ENCODE peak calls at places on chromosome X, in eight cellular contexts. One of them, this sample, is unnamed.

GRCh38 chrX:1719270-1719669 is 104.4 kb downstream of the ASMT start:
- DNase-seq in BE2C: no peak
- DNase-seq in foreskin fibroblast: no peak
- DNase-seq in Peyer's patch: no peak
- DNase-seq in adrenal gland: no peak
- DNase-seq in right lobe of liver: no peak
- DNase-seq in fibroblast of villous mesenchyme: no peak
- DNase-seq in body of pancreas: no peak
- DNase-seq in this sample: no peak

GRCh38 chrX:2578864-2579263 is 78.1 kb upstream of the DHRSX start:
- DNase-seq in foreskin fibroblast: no peak
- DNase-seq in body of pancreas: peak
- DNase-seq in fibroblast of villous mesenchyme: no peak
- DNase-seq in adrenal gland: no peak
- DNase-seq in Peyer's patch: no peak
- DNase-seq in right lobe of liver: no peak
- DNase-seq in BE2C: no peak
- DNase-seq in this sample: peak

GRCh38 chrX:52577464-52578173 is 60.8 kb upstream of the XAGE1B start:
- DNase-seq in foreskin fibroblast: no peak
- DNase-seq in adrenal gland: no peak
- DNase-seq in BE2C: no peak
- DNase-seq in body of pancreas: no peak
- DNase-seq in fibroblast of villous mesenchyme: no peak
- DNase-seq in Peyer's patch: peak
- DNase-seq in right lobe of liver: no peak
- DNase-seq in this sample: no peak

GRCh38 chrX:155755706-155756337 is 125.3 kb upstream of the VAMP7 start:
- DNase-seq in adrenal gland: no peak
- DNase-seq in fibroblast of villous mesenchyme: no peak
- DNase-seq in foreskin fibroblast: no peak
- DNase-seq in BE2C: no peak
- DNase-seq in Peyer's patch: no peak
- DNase-seq in body of pancreas: no peak
- DNase-seq in right lobe of liver: no peak
- DNase-seq in this sample: no peak

GRCh38 chrX:17579021-17579420 is 158.3 kb upstream of the SCML1 start:
- DNase-seq in body of pancreas: no peak
- DNase-seq in Peyer's patch: no peak
- DNase-seq in adrenal gland: no peak
- DNase-seq in fibroblast of villous mesenchyme: peak
- DNase-seq in BE2C: no peak
- DNase-seq in foreskin fibroblast: no peak
- DNase-seq in right lobe of liver: no peak
- DNase-seq in this sample: no peak

GRCh38 chrX:40131644-40132376 is 34.1 kb upstream of the BCOR start:
- DNase-seq in BE2C: no peak
- DNase-seq in Peyer's patch: no peak
- DNase-seq in fibroblast of villous mesenchyme: no peak
- DNase-seq in body of pancreas: no peak
- DNase-seq in right lobe of liver: no peak
- DNase-seq in foreskin fibroblast: no peak
- DNase-seq in adrenal gland: no peak
- DNase-seq in this sample: no peak

GRCh38 chrX:23287191-23287764 is 47.4 kb upstream of the PTCHD1 start:
- DNase-seq in foreskin fibroblast: no peak
- DNase-seq in fibroblast of villous mesenchyme: no peak
- DNase-seq in body of pancreas: peak
- DNase-seq in Peyer's patch: no peak
- DNase-seq in adrenal gland: no peak
- DNase-seq in BE2C: no peak
- DNase-seq in right lobe of liver: no peak
- DNase-seq in this sample: no peak

GRCh38 chrX:20693071-20693470 is 426.4 kb upstream of the RPS6KA3 start:
- DNase-seq in adrenal gland: peak
- DNase-seq in body of pancreas: no peak
- DNase-seq in Peyer's patch: no peak
- DNase-seq in foreskin fibroblast: peak
- DNase-seq in right lobe of liver: no peak
- DNase-seq in BE2C: peak
- DNase-seq in fibroblast of villous mesenchyme: peak
- DNase-seq in this sample: no peak

GRCh38 chrX:153910446-153910845 is 6.0 kb downstream of the AVPR2 start:
- DNase-seq in BE2C: no peak
- DNase-seq in foreskin fibroblast: no peak
- DNase-seq in right lobe of liver: no peak
- DNase-seq in adrenal gland: no peak
- DNase-seq in Peyer's patch: no peak
- DNase-seq in body of pancreas: no peak
- DNase-seq in fibroblast of villous mesenchyme: no peak
- DNase-seq in this sample: no peak

GRCh38 chrX:46838974-46839480 is 2.2 kb downstream of the RP2 start:
- DNase-seq in BE2C: no peak
- DNase-seq in fibroblast of villous mesenchyme: peak
- DNase-seq in right lobe of liver: no peak
- DNase-seq in Peyer's patch: no peak
- DNase-seq in body of pancreas: no peak
- DNase-seq in foreskin fibroblast: no peak
- DNase-seq in adrenal gland: no peak
- DNase-seq in this sample: no peak

GRCh38 chrX:40877869-40878268 is 142.5 kb upstream of the MED14 start:
- DNase-seq in fibroblast of villous mesenchyme: peak
- DNase-seq in adrenal gland: no peak
- DNase-seq in Peyer's patch: no peak
- DNase-seq in right lobe of liver: no peak
- DNase-seq in foreskin fibroblast: no peak
- DNase-seq in BE2C: no peak
- DNase-seq in body of pancreas: no peak
- DNase-seq in this sample: peak

GRCh38 chrX:118528089-118528753 is 32.6 kb downstream of the DOCK11 start:
- DNase-seq in Peyer's patch: peak
- DNase-seq in BE2C: no peak
- DNase-seq in body of pancreas: no peak
- DNase-seq in foreskin fibroblast: no peak
- DNase-seq in right lobe of liver: no peak
- DNase-seq in fibroblast of villous mesenchyme: no peak
- DNase-seq in adrenal gland: no peak
- DNase-seq in this sample: peak

GRCh38 chrX:136076942-136077341 is 70.4 kb upstream of the FHL1 start:
- DNase-seq in foreskin fibroblast: no peak
- DNase-seq in fibroblast of villous mesenchyme: no peak
- DNase-seq in body of pancreas: no peak
- DNase-seq in right lobe of liver: no peak
- DNase-seq in adrenal gland: no peak
- DNase-seq in Peyer's patch: no peak
- DNase-seq in BE2C: no peak
- DNase-seq in this sample: no peak

GRCh38 chrX:133697656-133698055 is 282.4 kb upstream of the GPC4 start:
- DNase-seq in Peyer's patch: no peak
- DNase-seq in right lobe of liver: no peak
- DNase-seq in foreskin fibroblast: peak
- DNase-seq in fibroblast of villous mesenchyme: no peak
- DNase-seq in body of pancreas: no peak
- DNase-seq in BE2C: no peak
- DNase-seq in adrenal gland: no peak
- DNase-seq in this sample: no peak

GRCh38 chrX:153494541-153495361 is at the start of gene BGN:
- DNase-seq in Peyer's patch: no peak
- DNase-seq in foreskin fibroblast: peak
- DNase-seq in right lobe of liver: no peak
- DNase-seq in fibroblast of villous mesenchyme: peak
- DNase-seq in BE2C: peak
- DNase-seq in body of pancreas: no peak
- DNase-seq in adrenal gland: peak
- DNase-seq in this sample: no peak

DNA sequence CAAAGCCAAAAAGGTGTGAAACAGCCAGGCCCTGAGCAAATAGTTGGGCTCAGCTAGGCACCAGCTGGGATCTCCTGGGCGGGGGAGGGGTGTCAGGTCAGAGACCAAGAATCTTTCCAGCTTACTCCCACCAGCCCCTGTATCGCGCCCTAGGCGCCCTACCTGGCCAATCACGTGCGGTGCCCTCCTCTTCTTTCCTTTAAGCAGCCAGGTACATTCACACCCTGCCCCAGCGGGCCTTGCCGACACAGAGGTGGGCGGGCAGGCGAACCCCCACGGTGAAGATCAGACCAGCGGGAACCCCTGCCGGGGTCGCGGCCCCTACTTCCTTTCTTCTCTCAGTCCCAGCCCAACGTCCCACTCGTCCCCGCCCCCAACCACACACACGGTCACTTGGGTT is 9.1 kb downstream of the ARHGAP36 start:
- DNase-seq in Peyer's patch: no peak
- DNase-seq in adrenal gland: no peak
- DNase-seq in right lobe of liver: no peak
- DNase-seq in BE2C: no peak
- DNase-seq in foreskin fibroblast: no peak
- DNase-seq in body of pancreas: peak
- DNase-seq in fibroblast of villous mesenchyme: no peak
- DNase-seq in this sample: no peak
- H3K4me3 ChIP-seq in Peyer's patch: no peak
- H3K4me3 ChIP-seq in adrenal gland: no peak
- H3K4me3 ChIP-seq in right lobe of liver: no peak
- H3K4me3 ChIP-seq in BE2C: peak
- H3K4me3 ChIP-seq in foreskin fibroblast: no peak
- H3K4me3 ChIP-seq in body of pancreas: no peak
- H3K4me3 ChIP-seq in fibroblast of villous mesenchyme: no peak
- H3K4me3 ChIP-seq in this sample: no peak

GRCh38 chrX:111649641-111650040 is 31.3 kb upstream of the ALG13 start:
- DNase-seq in body of pancreas: no peak
- DNase-seq in adrenal gland: no peak
- DNase-seq in BE2C: no peak
- DNase-seq in right lobe of liver: no peak
- DNase-seq in foreskin fibroblast: no peak
- DNase-seq in Peyer's patch: no peak
- DNase-seq in fibroblast of villous mesenchyme: no peak
- DNase-seq in this sample: no peak

GRCh38 chrX:111648802-111649201 is 32.2 kb upstream of the ALG13 start:
- DNase-seq in right lobe of liver: no peak
- DNase-seq in fibroblast of villous mesenchyme: no peak
- DNase-seq in BE2C: no peak
- DNase-seq in foreskin fibroblast: no peak
- DNase-seq in adrenal gland: no peak
- DNase-seq in Peyer's patch: no peak
- DNase-seq in body of pancreas: no peak
- DNase-seq in this sample: no peak

DNA sequence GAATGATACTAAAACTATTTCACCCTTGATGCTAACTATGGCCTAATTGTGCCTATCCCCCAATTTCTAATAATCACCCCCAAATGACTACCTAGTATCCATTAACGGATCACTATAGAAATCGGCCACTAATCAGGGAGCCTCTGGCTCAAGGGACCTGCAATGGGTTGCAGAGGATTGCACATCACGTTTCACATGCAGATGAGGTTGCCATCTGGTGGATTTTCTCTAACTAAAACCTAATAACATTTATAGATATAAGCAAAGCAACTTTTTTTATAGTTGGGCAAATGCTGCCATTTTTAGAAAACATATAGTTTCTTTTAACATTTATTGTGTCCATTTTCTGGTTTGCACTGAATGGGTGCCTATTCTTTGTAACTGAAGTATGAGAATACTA is 28.3 kb upstream of the ALG13 start:
- DNase-seq in foreskin fibroblast: no peak
- DNase-seq in body of pancreas: no peak
- DNase-seq in adrenal gland: no peak
- DNase-seq in BE2C: peak
- DNase-seq in right lobe of liver: no peak
- DNase-seq in fibroblast of villous mesenchyme: peak
- DNase-seq in Peyer's patch: no peak
- DNase-seq in this sample: no peak
- TF ChIP-seq CTCF in foreskin fibroblast: no peak
- TF ChIP-seq CTCF in body of pancreas: no peak
- TF ChIP-seq CTCF in adrenal gland: no peak
- TF ChIP-seq CTCF in BE2C: peak
- TF ChIP-seq CTCF in right lobe of liver: peak
- TF ChIP-seq CTCF in fibroblast of villous mesenchyme: no peak
- TF ChIP-seq CTCF in Peyer's patch: no peak
- TF ChIP-seq CTCF in this sample: no peak

DNA sequence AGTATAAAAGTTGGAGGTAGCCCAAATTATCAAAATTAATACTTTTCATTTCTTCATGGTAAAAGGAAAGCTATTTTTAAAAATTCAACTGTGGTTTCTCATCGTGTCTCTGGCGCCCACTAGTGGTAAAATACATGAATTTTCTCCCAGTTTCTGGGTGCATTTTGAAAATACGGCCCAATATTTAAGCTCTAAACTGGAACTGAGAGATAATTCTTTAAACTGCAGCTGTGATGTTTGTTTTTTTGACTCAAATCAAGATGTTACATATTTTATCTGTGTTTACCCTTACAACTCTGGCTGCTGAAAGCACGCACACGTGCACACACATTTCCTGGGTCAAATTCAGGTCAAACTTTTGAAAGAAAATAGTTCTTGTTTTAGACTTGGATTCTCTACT is 123.9 kb upstream of the ACSL4 start:
- DNase-seq in right lobe of liver: no peak
- DNase-seq in fibroblast of villous mesenchyme: peak
- DNase-seq in Peyer's patch: no peak
- DNase-seq in foreskin fibroblast: no peak
- DNase-seq in adrenal gland: no peak
- DNase-seq in BE2C: no peak
- DNase-seq in body of pancreas: no peak
- DNase-seq in this sample: peak
- H3K4me3 ChIP-seq in right lobe of liver: no peak
- H3K4me3 ChIP-seq in fibroblast of villous mesenchyme: no peak
- H3K4me3 ChIP-seq in Peyer's patch: no peak
- H3K4me3 ChIP-seq in foreskin fibroblast: no peak
- H3K4me3 ChIP-seq in adrenal gland: no peak
- H3K4me3 ChIP-seq in BE2C: no peak
- H3K4me3 ChIP-seq in body of pancreas: no peak
- H3K4me3 ChIP-seq in this sample: no peak

GRCh38 chrX:150202641-150203248 is 160.4 kb upstream of the MAMLD1 start:
- DNase-seq in fibroblast of villous mesenchyme: peak
- DNase-seq in adrenal gland: peak
- DNase-seq in right lobe of liver: no peak
- DNase-seq in Peyer's patch: no peak
- DNase-seq in BE2C: no peak
- DNase-seq in foreskin fibroblast: peak
- DNase-seq in body of pancreas: no peak
- DNase-seq in this sample: no peak

GRCh38 chrX:150201391-150201790 is 161.7 kb upstream of the MAMLD1 start:
- DNase-seq in foreskin fibroblast: no peak
- DNase-seq in body of pancreas: no peak
- DNase-seq in adrenal gland: no peak
- DNase-seq in right lobe of liver: no peak
- DNase-seq in Peyer's patch: no peak
- DNase-seq in BE2C: no peak
- DNase-seq in fibroblast of villous mesenchyme: no peak
- DNase-seq in this sample: no peak

GRCh38 chrX:150201841-150202240 is 161.3 kb upstream of the MAMLD1 start:
- DNase-seq in right lobe of liver: no peak
- DNase-seq in adrenal gland: no peak
- DNase-seq in BE2C: no peak
- DNase-seq in Peyer's patch: no peak
- DNase-seq in fibroblast of villous mesenchyme: no peak
- DNase-seq in foreskin fibroblast: no peak
- DNase-seq in body of pancreas: no peak
- DNase-seq in this sample: no peak

GRCh38 chrX:150205011-150205410 is 158.1 kb upstream of the MAMLD1 start:
- DNase-seq in Peyer's patch: no peak
- DNase-seq in right lobe of liver: no peak
- DNase-seq in adrenal gland: no peak
- DNase-seq in BE2C: no peak
- DNase-seq in body of pancreas: peak
- DNase-seq in fibroblast of villous mesenchyme: peak
- DNase-seq in foreskin fibroblast: no peak
- DNase-seq in this sample: no peak

GRCh38 chrX:150203249-150203647 is 159.9 kb upstream of the MAMLD1 start:
- DNase-seq in adrenal gland: no peak
- DNase-seq in right lobe of liver: no peak
- DNase-seq in Peyer's patch: no peak
- DNase-seq in BE2C: no peak
- DNase-seq in body of pancreas: no peak
- DNase-seq in foreskin fibroblast: no peak
- DNase-seq in fibroblast of villous mesenchyme: no peak
- DNase-seq in this sample: peak
- TF ChIP-seq CTCF in adrenal gland: no peak
- TF ChIP-seq CTCF in right lobe of liver: no peak
- TF ChIP-seq CTCF in Peyer's patch: no peak
- TF ChIP-seq CTCF in BE2C: no peak
- TF ChIP-seq CTCF in body of pancreas: no peak
- TF ChIP-seq CTCF in foreskin fibroblast: no peak
- TF ChIP-seq CTCF in fibroblast of villous mesenchyme: no peak
- TF ChIP-seq CTCF in this sample: no peak